ENCODE peak calls at places on chromosomes 2 and 18, in five cellular contexts. F, H, C, D and V are unnamed samples. For H3K4me1, the result is how much of the 10 kb centered on the place peaks cover.

GRCh38 chr2:151840216-151840691 is 12.0 kb upstream of the ARL5A start:
- DNase-seq in C (no peak), H (no peak), F (no peak), D (no peak), V (no peak)

GRCh38 chr2:168434164-168434563 is 21.9 kb upstream of the CERS6 start:
- DNase-seq in H (no peak), C (peak), F (no peak), D (peak), V (no peak)

GRCh38 chr18:5630057-5630765 is 86.4 kb upstream of the EPB41L3 start:
- DNase-seq in F (peak), C (peak), H (peak), D (peak), V (peak)

GRCh38 chr2:11753886-11754704 is 7.7 kb downstream of the LPIN1 start:
- DNase-seq in D (peak), F (peak), H (no peak), C (peak), V (no peak)

GRCh38 chr2:103789716-103790085 is 1027.9 kb downstream of the TMEM182 start:
- DNase-seq in H (no peak), C (no peak), D (no peak), F (no peak), V (no peak)

GRCh38 chr2:216043949-216044348 is 30.6 kb upstream of the MREG start:
- DNase-seq in F (no peak), D (no peak), C (no peak), H (no peak), V (no peak)

GRCh38 chr18:23231340-23232021 is 96.2 kb downstream of the CABLES1 start:
- DNase-seq in H (peak), C (peak), F (peak), D (peak), V (peak)

GRCh38 chr2:71678874-71679273 is 225.5 kb downstream of the DYSF start:
- DNase-seq in H (no peak), D (no peak), C (no peak), F (no peak), V (no peak)

GRCh38 chr2:74199871-74200305 is 1.5 kb downstream of the MTHFD2 start:
- DNase-seq in D (no peak), H (no peak), C (no peak), F (peak), V (no peak)

GRCh38 chr2:8803658-8804379 is 33.6 kb downstream of the KIDINS220 start:
- DNase-seq in F (peak), D (peak), C (peak), H (no peak), V (peak)

GRCh38 chr18:70086085-70086484 is 119.4 kb downstream of the RTTN start:
- DNase-seq in H (no peak), F (no peak), C (no peak), D (no peak), V (no peak)

DNA sequence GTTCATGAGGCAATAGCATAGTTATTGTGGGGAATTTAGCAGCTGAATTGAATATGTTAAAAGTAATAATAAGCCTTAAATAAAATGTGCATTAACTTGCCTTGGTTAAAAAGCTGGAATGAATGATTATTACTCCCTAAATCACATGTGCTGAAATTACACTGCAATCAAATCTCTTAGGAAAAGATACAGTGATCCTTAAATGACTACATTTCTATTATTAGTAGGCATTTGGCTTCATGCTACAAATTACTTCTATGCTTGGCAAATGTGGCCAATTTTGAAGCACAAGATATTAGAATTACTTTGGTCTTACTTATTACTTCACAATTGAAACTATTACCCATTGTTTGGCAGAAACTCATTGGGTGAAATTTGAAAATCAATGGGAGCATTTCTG is 5.4 kb downstream of the RND3 start:
- DNase-seq in C (no peak), H (no peak), D (no peak), F (no peak), V (no peak)
- H3K4me1 ChIP-seq in C (half or more), H (half or more), D (half or more), F (under half), V (under half)

GRCh38 chr2:19355416-19355821 is 3.0 kb downstream of the OSR1 start:
- DNase-seq in H (no peak), C (no peak), D (no peak), F (peak), V (no peak)
- H3K4me3 ChIP-seq in H (peak), C (peak), D (peak), F (peak), V (no peak)

GRCh38 chr18:13482641-13482945 is 243.8 kb downstream of the FAM210A start:
- DNase-seq in F (no peak), C (no peak), H (no peak), D (no peak), V (no peak)
- H3K27ac ChIP-seq in F (no peak), C (no peak), H (no peak), D (no peak), V (no peak)

GRCh38 chr2:241094924-241095420 is 7.1 kb downstream of the MTERF4 start:
- DNase-seq in C (no peak), D (no peak), F (no peak), H (no peak), V (no peak)
- H3K4me1 ChIP-seq in C (under half), D (under half), F (under half), H (under half), V (under half)

GRCh38 chr2:171433763-171434670 is at the start of the genes DCAF17 and METTL8:
- DNase-seq in D (peak), C (peak), H (peak), F (peak), V (peak)

GRCh38 chr2:171430516-171431410 is 3.0 kb downstream of the METTL8 start:
- DNase-seq in H (no peak), D (no peak), C (no peak), F (no peak), V (no peak)

GRCh38 chr2:171432969-171433762 is 624 bp downstream of the METTL8 start:
- DNase-seq in C (peak), D (peak), F (peak), H (peak), V (peak)

GRCh38 chr2:171431677-171432167 is 2.1 kb downstream of the METTL8 start:
- DNase-seq in F (no peak), H (no peak), C (no peak), D (no peak), V (no peak)

GRCh38 chr2:171432206-171432968 is 1.4 kb downstream of the METTL8 start:
- DNase-seq in F (peak), C (no peak), D (no peak), H (no peak), V (no peak)
- H3K4me3 ChIP-seq in F (no peak), C (no peak), D (no peak), H (no peak), V (no peak)

GRCh38 chr18:74147779-74148542 is at the start of the genes FBXO15 and TIMM21:
- DNase-seq in H (peak), F (peak), D (peak), C (peak), V (peak)
- H3K27ac ChIP-seq in H (peak), F (peak), D (peak), C (peak), V (peak)